ENCODE peak calls at places on chromosomes 1 and 21, in eight cellular contexts. E is AG04449; F is dorsolateral prefrontal cortex; Z is IMR-90; A is CD8-positive, alpha-beta T cell; R is AG04450; D is CD4-positive, alpha-beta T cell; I is amniotic epithelial cell. H is an unnamed sample.

GRCh38 chr1:88341436-88341835 is 342.6 kb upstream of the PKN2 start:
- DNase-seq in R (no peak), I (no peak), E (no peak), A (no peak), Z (no peak), D (no peak), F (no peak), H (no peak)

GRCh38 chr1:31696246-31696645 is 7.6 kb downstream of the COL16A1 start:
- DNase-seq in Z (no peak), F (peak), E (no peak), A (no peak), D (no peak), R (no peak), I (no peak), H (no peak)

GRCh38 chr1:112298558-112298957 is 97.5 kb upstream of the CTTNBP2NL start:
- DNase-seq in R (peak), Z (peak), D (peak), E (peak), I (peak), F (no peak), A (no peak), H (no peak)

GRCh38 chr21:38806153-38806941 is 618 bp downstream of the ETS2 start:
- DNase-seq in I (no peak), D (no peak), F (no peak), E (no peak), Z (no peak), R (no peak), A (no peak), H (no peak)

GRCh38 chr1:111600295-111600694 is 19.3 kb upstream of the RAP1A start:
- DNase-seq in E (no peak), D (no peak), Z (no peak), R (no peak), I (no peak), F (no peak), A (no peak), H (no peak)

GRCh38 chr21:23887709-23888303 is 1719.5 kb downstream of the MRPL39 start:
- DNase-seq in I (no peak), R (no peak), A (no peak), F (no peak), Z (no peak), D (peak), E (no peak), H (no peak)

GRCh38 chr1:55898191-55898590 is 681.2 kb downstream of the PLPP3 start:
- DNase-seq in R (peak), D (no peak), F (no peak), Z (peak), E (peak), A (no peak), I (peak), H (peak)

GRCh38 chr1:192831706-192832355 is 23.0 kb downstream of the RGS2 start:
- DNase-seq in R (no peak), F (no peak), D (no peak), Z (peak), E (no peak), A (no peak), I (peak), H (peak)

GRCh38 chr1:111197598-111198289 is 2.7 kb downstream of the DENND2D start:
- DNase-seq in Z (peak), A (peak), D (peak), F (no peak), E (no peak), R (no peak), I (no peak), H (no peak)

GRCh38 chr1:91604632-91605031 is 104.0 kb downstream of the CDC7 start:
- DNase-seq in I (no peak), E (no peak), R (peak), F (no peak), D (no peak), Z (peak), A (no peak), H (no peak)

GRCh38 chr1:77222496-77222895 is 3.3 kb upstream of the PIGK start:
- DNase-seq in F (no peak), Z (no peak), A (no peak), R (no peak), D (no peak), E (no peak), I (no peak), H (no peak)

GRCh38 chr1:226679853-226680516 is 59.1 kb downstream of the ITPKB start:
- DNase-seq in D (peak), I (peak), A (peak), E (no peak), Z (peak), R (no peak), F (peak), H (no peak)

GRCh38 chr1:11906870-11907269 is 19.4 kb downstream of the KIAA2013 start:
- DNase-seq in A (no peak), Z (no peak), E (no peak), D (no peak), I (no peak), R (no peak), F (no peak), H (no peak)

GRCh38 chr1:38207275-38207674 is 160.7 kb upstream of the POU3F1 start:
- DNase-seq in R (no peak), Z (no peak), A (no peak), I (no peak), D (no peak), E (no peak), F (no peak), H (no peak)

GRCh38 chr1:22619808-22620207 is 16.6 kb upstream of the C1QA start:
- DNase-seq in I (no peak), R (no peak), D (no peak), F (no peak), E (no peak), A (no peak), Z (no peak), H (no peak)

GRCh38 chr1:54988975-54989374 is 8.5 kb downstream of the TMEM61 start:
- DNase-seq in F (no peak), I (no peak), D (no peak), A (no peak), E (no peak), Z (no peak), R (no peak), H (no peak)

GRCh38 chr1:46448109-46448911 is 41.3 kb upstream of the DMBX1 start:
- DNase-seq in D (no peak), Z (no peak), E (no peak), F (no peak), A (no peak), R (no peak), I (no peak), H (no peak)

GRCh38 chr1:162632743-162633326 is 571 bp downstream of the DDR2 start:
- DNase-seq in Z (peak), F (no peak), E (no peak), R (no peak), A (no peak), I (peak), D (no peak), H (no peak)

GRCh38 chr21:31455506-31455905 is 111.4 kb upstream of the TIAM1 start:
- DNase-seq in E (no peak), I (no peak), R (no peak), D (no peak), Z (no peak), A (no peak), F (no peak), H (no peak)

GRCh38 chr1:236110137-236110536 is 32.2 kb upstream of the GPR137B start:
- DNase-seq in A (no peak), D (no peak), R (no peak), E (no peak), F (no peak), Z (no peak), I (no peak), H (no peak)

GRCh38 chr1:183543619-183544204 is 46.5 kb downstream of the NCF2 start:
- DNase-seq in I (peak), Z (peak), A (no peak), E (peak), F (no peak), R (peak), D (no peak), H (no peak)

GRCh38 chr1:9112961-9113880 is 15.7 kb downstream of the GPR157 start:
- DNase-seq in I (no peak), A (no peak), E (no peak), D (no peak), F (no peak), R (no peak), Z (peak), H (no peak)

GRCh38 chr1:244695937-244696336 is 43.0 kb downstream of the DESI2 start:
- DNase-seq in F (no peak), Z (no peak), A (no peak), R (no peak), D (no peak), E (no peak), I (no peak), H (no peak)

GRCh38 chr21:42473495-42474042 is 22.5 kb downstream of the RSPH1 start:
- DNase-seq in F (no peak), R (no peak), I (no peak), D (no peak), A (no peak), Z (no peak), E (no peak), H (no peak)

GRCh38 chr1:209577346-209577745 is 6.2 kb upstream of the CAMK1G start:
- DNase-seq in E (no peak), D (no peak), I (peak), F (no peak), A (no peak), R (no peak), Z (peak), H (no peak)

GRCh38 chr1:67174716-67175284 is 8.5 kb downstream of the IL23R start:
- DNase-seq in R (no peak), I (no peak), F (no peak), E (no peak), Z (no peak), D (no peak), A (no peak), H (no peak)

GRCh38 chr1:183548136-183548535 is 42.1 kb downstream of the NCF2 start:
- DNase-seq in F (no peak), R (no peak), I (no peak), D (no peak), E (no peak), A (no peak), Z (no peak), H (no peak)

H was measured in epithelial cell of proximal tubule.